ENCODE peak calls at places on chromosomes 5 and 9, in ten cellular contexts. Y is ovary, T is heart right ventricle, X is adipocyte, V is astrocyte, A is lung, O is mesenchymal stem cell, Q is thyroid gland, N is stomach, W is right lobe of liver. I is an unnamed sample.
A peak's percentile ranks its signal among the peaks of the same experiment; 100 is the strongest.

GRCh38 chr9:129146441-129146933 is 31.6 kb downstream of the IER5L start:
- DNase-seq in Y (peak; percentile 66), T (no peak), X (no peak), V (no peak), A (no peak), O (peak; percentile 51), Q (peak; percentile 33), N (no peak), W (no peak), I (no peak)

GRCh38 chr9:90956026-90956810 is 154.6 kb downstream of the SYK start:
- DNase-seq in Y (no peak), T (no peak), X (peak; percentile 51), V (peak; percentile 65), A (peak; percentile 40), O (peak; percentile 78), Q (peak; percentile 50), N (no peak), W (no peak), I (peak; percentile 74)

GRCh38 chr5:56055287-56055686 is 60.5 kb upstream of the IL6ST start:
- DNase-seq in Y (no peak), T (no peak), X (peak; percentile 40), V (peak; percentile 29), A (no peak), O (no peak), Q (no peak), N (no peak), W (no peak), I (no peak)

GRCh38 chr5:139708877-139709586 is 60.9 kb downstream of the CXXC5 start:
- DNase-seq in Y (no peak), T (peak; percentile 78), X (peak; percentile 80), V (peak; percentile 63), A (peak; percentile 50), O (peak; percentile 91), Q (peak; percentile 58), N (peak; percentile 57), W (no peak), I (peak; percentile 98)

GRCh38 chr9:26066237-26066636 is 388.0 kb upstream of the TUSC1 start:
- DNase-seq in Y (no peak), T (no peak), X (no peak), V (no peak), A (no peak), O (no peak), Q (peak; percentile 2), N (no peak), W (no peak), I (no peak)

GRCh38 chr5:161034456-161034855 is 182.4 kb upstream of the ATP10B start:
- DNase-seq in Y (no peak), T (no peak), X (no peak), V (no peak), A (no peak), O (no peak), Q (no peak), N (no peak), W (no peak), I (no peak)

GRCh38 chr5:149775785-149776184 is 45.7 kb downstream of the PPARGC1B start:
- DNase-seq in Y (no peak), T (no peak), X (no peak), V (no peak), A (no peak), O (no peak), Q (no peak), N (no peak), W (no peak), I (no peak)

GRCh38 chr9:119963798-119964372 is 594.6 kb upstream of the BRINP1 start:
- DNase-seq in Y (no peak), T (no peak), X (peak; percentile 95), V (peak; percentile 98), A (peak; percentile 35), O (peak; percentile 89), Q (peak; percentile 37), N (peak; percentile 25), W (no peak), I (peak; percentile 86)

GRCh38 chr9:38006163-38006562 is 62.9 kb downstream of the SHB start:
- DNase-seq in Y (no peak), T (no peak), X (no peak), V (no peak), A (no peak), O (no peak), Q (no peak), N (peak; percentile 57), W (no peak), I (no peak)

GRCh38 chr9:136916330-136917184 is 28.0 kb downstream of the FBXW5 start:
- DNase-seq in Y (no peak), T (no peak), X (no peak), V (no peak), A (no peak), O (no peak), Q (no peak), N (no peak), W (no peak), I (no peak)
- H3K36me3 ChIP-seq in Y (no peaks in the 10 kb centered on the region), T (peaks cover 74% of the 10 kb centered on the region), X (peaks cover 51% of the 10 kb centered on the region), V (peaks cover 8% of the 10 kb centered on the region), A (peaks cover 7% of the 10 kb centered on the region), O (peaks cover 52% of the 10 kb centered on the region), Q (peaks cover 35% of the 10 kb centered on the region), N (peaks cover 90% of the 10 kb centered on the region), W (peaks cover 46% of the 10 kb centered on the region), I (peaks cover 33% of the 10 kb centered on the region)

GRCh38 chr9:137389428-137389746 is 33.6 kb downstream of the EXD3 start:
- DNase-seq in Y (no peak), T (no peak), X (no peak), V (no peak), A (no peak), O (no peak), Q (no peak), N (no peak), W (peak; percentile 51), I (no peak)

GRCh38 chr9:137388589-137389427 is 34.2 kb downstream of the EXD3 start:
- DNase-seq in Y (no peak), T (no peak), X (no peak), V (no peak), A (no peak), O (no peak), Q (no peak), N (no peak), W (peak; percentile 49), I (no peak)

GRCh38 chr9:137385061-137385655 is 37.8 kb downstream of the EXD3 start:
- DNase-seq in Y (no peak), T (no peak), X (no peak), V (no peak), A (no peak), O (no peak), Q (no peak), N (no peak), W (peak; percentile 35), I (no peak)

GRCh38 chr9:137387891-137388560 is 34.9 kb downstream of the EXD3 start:
- DNase-seq in Y (no peak), T (no peak), X (no peak), V (no peak), A (no peak), O (no peak), Q (no peak), N (no peak), W (peak; percentile 50), I (no peak)

GRCh38 chr9:137387034-137387890 is 35.7 kb downstream of the EXD3 start:
- DNase-seq in Y (no peak), T (no peak), X (no peak), V (no peak), A (no peak), O (no peak), Q (no peak), N (no peak), W (peak; percentile 51), I (no peak)
- H3K4me3 ChIP-seq in Y (no peak overlapping the region), T (no peak overlapping the region), X (no peak overlapping the region), V (no peak overlapping the region), A (no peak overlapping the region), O (no peak overlapping the region), Q (no peak overlapping the region), N (no peak overlapping the region), W (no peak overlapping the region), I (no peak overlapping the region)

GRCh38 chr9:135251996-135252760 is 164.7 kb downstream of the OLFM1 start:
- DNase-seq in Y (no peak), T (no peak), X (no peak), V (no peak), A (no peak), O (no peak), Q (no peak), N (no peak), W (peak; percentile 39), I (no peak)

GRCh38 chr9:135249711-135250110 is 162.2 kb downstream of the OLFM1 start:
- DNase-seq in Y (no peak), T (no peak), X (no peak), V (no peak), A (no peak), O (no peak), Q (no peak), N (no peak), W (peak; percentile 20), I (no peak)

GRCh38 chr9:135253305-135254004 is 166.0 kb downstream of the OLFM1 start:
- DNase-seq in Y (no peak), T (no peak), X (no peak), V (no peak), A (no peak), O (no peak), Q (no peak), N (no peak), W (peak; percentile 39), I (peak; percentile 31)

GRCh38 chr9:135252980-135253304 is 165.5 kb downstream of the OLFM1 start:
- DNase-seq in Y (no peak), T (no peak), X (no peak), V (no peak), A (no peak), O (no peak), Q (no peak), N (peak; percentile 52), W (peak; percentile 42), I (peak; percentile 34)

DNA sequence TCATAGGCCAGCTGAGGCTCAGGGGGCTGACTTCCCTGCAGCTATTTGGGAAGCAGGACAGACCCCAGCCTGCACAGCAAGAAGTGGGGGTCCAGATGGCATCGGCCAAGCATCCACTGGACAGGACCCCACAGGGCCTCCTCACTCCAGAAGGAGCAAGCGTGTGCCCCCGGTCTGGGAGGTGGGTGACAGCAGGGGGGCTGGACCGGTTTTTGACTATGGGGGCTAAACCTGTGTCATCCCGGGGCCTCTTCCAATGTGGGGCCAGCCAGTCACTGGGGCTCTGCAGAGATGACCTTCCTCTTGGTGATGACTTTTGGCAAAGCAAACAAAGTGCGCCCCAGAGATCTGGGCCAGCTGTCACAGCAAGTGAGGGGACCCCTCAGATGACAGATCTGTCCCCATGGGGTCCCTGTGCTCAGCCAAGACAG is 163.9 kb downstream of the OLFM1 start:
- DNase-seq in Y (no peak), T (no peak), X (no peak), V (no peak), A (no peak), O (no peak), Q (no peak), N (no peak), W (no peak), I (no peak)
- H3K9me3 ChIP-seq in Y (no peaks in the 10 kb centered on the region), T (no peaks in the 10 kb centered on the region), X (no peaks in the 10 kb centered on the region), V (no peaks in the 10 kb centered on the region), A (peaks cover 2% of the 10 kb centered on the region), O (no peaks in the 10 kb centered on the region), Q (no peaks in the 10 kb centered on the region), N (no peaks in the 10 kb centered on the region), W (no peaks in the 10 kb centered on the region), I (no peaks in the 10 kb centered on the region)

DNA sequence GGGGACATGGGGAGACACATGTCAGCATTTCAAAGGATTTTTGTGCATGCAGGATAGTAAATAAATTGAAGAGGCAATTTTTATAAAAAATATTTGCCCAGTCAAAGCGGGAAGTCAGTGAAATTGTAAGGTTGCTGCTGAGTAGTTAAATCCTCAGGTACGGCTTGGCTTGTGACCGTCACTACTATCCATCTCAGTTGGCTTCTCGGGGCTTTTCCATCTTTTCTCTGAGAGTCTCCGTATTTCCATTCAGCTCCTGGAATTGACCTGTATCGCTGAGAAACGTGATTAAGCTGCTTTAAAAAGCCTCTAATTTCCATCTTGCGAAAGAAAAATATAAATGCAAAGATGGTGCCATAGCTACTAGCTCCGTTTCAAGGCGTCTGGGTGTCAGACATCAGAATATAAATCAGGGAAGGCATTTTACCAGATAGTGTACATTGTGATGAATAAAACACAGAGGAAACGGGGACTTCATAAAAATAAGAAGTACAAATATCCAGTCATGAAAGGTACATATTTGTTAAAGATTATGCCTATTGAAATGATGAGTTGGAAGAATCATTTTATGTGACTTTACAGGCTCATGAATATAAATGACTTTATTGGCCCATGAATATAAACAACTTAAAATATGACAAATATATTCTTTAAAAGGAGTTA is 52.8 kb upstream of the VCAN start:
- DNase-seq in Y (no peak), T (no peak), X (no peak), V (no peak), A (no peak), O (no peak), Q (no peak), N (no peak), W (no peak), I (no peak)
- H3K36me3 ChIP-seq in Y (no peaks in the 10 kb centered on the region), T (no peaks in the 10 kb centered on the region), X (no peaks in the 10 kb centered on the region), V (no peaks in the 10 kb centered on the region), A (no peaks in the 10 kb centered on the region), O (no peaks in the 10 kb centered on the region), Q (no peaks in the 10 kb centered on the region), N (no peaks in the 10 kb centered on the region), W (no peaks in the 10 kb centered on the region), I (no peaks in the 10 kb centered on the region)